ENCODE peak calls at places on chromosomes 1 and 21, in eight cellular contexts. G is progenitor cell of endocrine pancreas, M is thoracic aorta, B is transverse colon, Z is WTC11, Y is right lobe of liver, O is tibial artery, I is tibial nerve. D is an unnamed sample.

GRCh38 chr1:221832151-221832550 is 90.3 kb upstream of the DUSP10 start:
- DNase-seq in G (no peak), M (no peak), B (no peak), Z (no peak), Y (no peak), O (no peak), I (no peak), D (no peak)

GRCh38 chr1:172885976-172886375 is 164.8 kb downstream of the TNFSF18 start:
- DNase-seq in G (no peak), M (no peak), B (no peak), Z (no peak), Y (no peak), O (no peak), I (no peak), D (no peak)

GRCh38 chr1:51973587-51974474 is 16.7 kb downstream of the RAB3B start:
- DNase-seq in G (no peak), M (no peak), B (no peak), Z (no peak), Y (no peak), O (no peak), I (no peak), D (no peak)

GRCh38 chr1:109427171-109427467 is 871 bp upstream of the PSMA5 start:
- DNase-seq in G (no peak), M (no peak), B (no peak), Z (no peak), Y (no peak), O (no peak), I (no peak), D (no peak)

GRCh38 chr1:88946845-88947244 is 45.6 kb downstream of the KYAT3 start:
- DNase-seq in G (no peak), M (no peak), B (no peak), Z (no peak), Y (no peak), O (no peak), I (no peak), D (no peak)

GRCh38 chr1:69499203-69499803 is 68.4 kb upstream of the LRRC7 start:
- DNase-seq in G (no peak), M (no peak), B (no peak), Z (no peak), Y (no peak), O (no peak), I (no peak), D (no peak)

GRCh38 chr1:66788231-66788939 is 12.7 kb downstream of the INSL5 start:
- DNase-seq in G (no peak), M (no peak), B (no peak), Z (no peak), Y (no peak), O (no peak), I (no peak), D (no peak)

GRCh38 chr1:195462646-195463045 is 1145.6 kb downstream of the KCNT2 start:
- DNase-seq in G (no peak), M (no peak), B (no peak), Z (no peak), Y (no peak), O (no peak), I (no peak), D (no peak)

DNA sequence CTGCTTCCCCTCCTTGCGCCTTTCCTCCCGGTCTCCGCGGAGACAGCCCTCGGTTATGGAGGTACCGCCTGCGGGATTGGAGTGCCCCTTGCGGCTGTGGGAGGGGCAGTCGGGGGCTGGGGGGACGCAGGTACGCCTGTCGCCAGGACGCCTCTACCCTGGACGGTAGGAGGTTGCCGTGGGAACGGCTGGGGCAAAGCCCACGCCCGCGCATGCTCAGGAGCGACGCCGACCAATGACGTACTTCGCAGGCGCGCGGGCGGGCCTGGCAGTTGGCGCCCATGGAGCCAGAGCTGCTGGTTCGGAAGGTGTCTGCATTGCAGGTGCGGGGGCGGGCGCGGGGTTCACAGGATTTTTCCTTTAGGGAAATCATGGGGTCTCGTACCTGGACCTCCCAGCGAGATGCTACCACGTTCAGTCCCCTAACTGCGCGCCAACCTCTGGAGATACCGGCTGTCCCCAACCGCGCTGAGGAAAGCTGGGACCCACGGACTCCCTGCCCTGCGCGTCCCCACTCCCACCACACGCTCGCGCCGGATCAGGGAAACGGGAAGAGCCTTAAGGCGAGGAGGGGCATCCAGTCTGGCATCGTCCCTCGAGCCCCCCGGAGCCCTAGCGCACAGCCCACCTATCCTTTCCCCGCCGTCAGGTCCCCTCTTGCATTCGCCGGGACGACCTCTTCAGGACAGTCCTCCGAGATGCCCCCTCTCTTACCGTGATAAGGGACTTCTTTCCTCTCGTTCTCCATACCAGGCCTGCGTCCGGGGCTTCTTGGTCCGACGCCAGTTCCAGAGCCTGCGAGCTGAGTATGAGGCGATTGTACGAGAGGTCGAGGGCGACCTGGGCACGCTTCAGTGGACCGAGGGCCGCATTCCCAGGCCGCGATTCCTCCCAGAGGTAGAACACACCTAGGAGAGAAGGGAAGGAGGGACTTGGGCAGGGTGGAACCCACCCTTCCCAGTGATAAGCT is at the start of gene IQCC:
- DNase-seq in G (peak), M (peak), B (peak), Z (peak), Y (peak), O (peak), I (peak), D (peak)
- TF ChIP-seq CTCF in G (peak), M (no peak), B (no peak), Z (no peak), Y (no peak), O (no peak), I (no peak), D (peak)

GRCh38 chr1:1507305-1507704 is 4.7 kb upstream of the ATAD3A start:
- DNase-seq in G (no peak), M (no peak), B (no peak), Z (no peak), Y (no peak), O (no peak), I (no peak), D (no peak)

GRCh38 chr1:1511533-1512285 is at the start of gene ATAD3A:
- DNase-seq in G (peak), M (peak), B (peak), Z (peak), Y (peak), O (peak), I (peak), D (peak)

DNA sequence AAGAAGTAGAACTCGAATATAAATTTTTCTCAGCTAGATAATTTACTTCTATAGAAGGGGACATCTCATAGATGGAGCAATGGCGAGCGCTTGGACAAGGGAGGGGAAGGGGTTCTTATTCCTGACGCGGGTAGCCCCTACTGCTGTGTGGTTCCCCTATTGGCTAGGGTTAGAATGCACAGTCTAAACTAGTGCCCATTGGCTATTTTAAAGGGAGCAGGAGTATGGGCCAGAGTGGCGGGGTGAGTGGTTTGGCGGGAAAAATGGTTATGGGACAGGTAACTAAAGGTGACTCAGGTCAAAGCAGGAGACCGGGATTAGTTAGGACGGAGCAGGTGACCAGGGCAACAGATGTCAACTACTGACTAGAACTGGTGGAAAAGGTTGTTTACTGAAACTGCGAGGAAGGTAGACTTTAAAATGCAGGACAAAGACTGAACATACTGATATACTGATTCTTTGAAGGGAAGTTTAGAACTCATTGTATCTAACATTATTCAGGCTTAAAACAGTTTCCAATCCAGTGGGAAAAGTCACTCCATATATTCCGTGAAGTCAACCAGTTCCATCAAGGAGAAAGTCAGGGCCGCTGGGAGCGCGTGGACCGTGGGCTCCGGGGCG is 940 bp upstream of the ATAD3A start:
- DNase-seq in G (no peak), M (no peak), B (no peak), Z (peak), Y (no peak), O (no peak), I (no peak), D (no peak)
- TF ChIP-seq CTCF in G (peak), M (no peak), B (no peak), Z (no peak), Y (no peak), O (no peak), I (no peak), D (no peak)

DNA sequence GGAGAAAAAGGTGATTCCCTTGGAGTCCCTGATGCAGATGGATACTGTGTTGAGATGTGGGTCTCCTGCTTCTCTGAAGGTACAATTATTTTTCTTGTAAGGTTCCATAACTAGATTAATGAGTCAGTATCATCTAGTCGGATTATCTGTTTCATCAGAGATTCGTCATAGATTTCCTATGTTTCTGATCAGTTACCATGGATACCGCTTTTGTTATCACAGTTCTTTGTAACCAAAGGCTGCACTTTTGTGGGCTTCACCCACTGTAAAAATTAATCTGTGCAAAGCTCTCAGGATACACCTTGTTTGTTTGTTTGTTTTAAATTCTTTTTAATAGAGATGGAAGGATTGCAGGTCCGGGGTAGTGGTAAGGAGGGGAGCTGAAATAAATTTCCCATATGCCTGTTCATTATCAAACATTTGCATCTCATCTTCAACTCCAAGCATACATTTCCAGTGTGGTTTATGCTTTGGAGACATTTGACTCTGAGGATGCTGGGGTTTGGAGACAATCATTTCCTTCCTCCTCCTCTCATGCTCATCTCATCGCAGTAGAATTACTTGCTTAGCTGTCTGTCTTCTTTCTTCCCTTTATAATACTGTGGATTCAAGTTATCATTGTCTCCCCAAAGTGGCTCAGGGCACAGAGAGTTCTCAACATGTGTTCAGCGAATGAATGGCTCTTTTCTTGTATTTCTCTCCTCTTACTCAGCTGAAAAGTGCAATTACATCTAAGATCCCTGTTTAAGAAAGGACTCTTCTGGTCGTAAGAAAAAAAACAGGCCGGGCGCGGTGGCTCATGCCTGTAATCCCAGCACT is 33.2 kb upstream of the DNAJC11 start:
- DNase-seq in G (no peak), M (no peak), B (no peak), Z (no peak), Y (no peak), O (no peak), I (no peak), D (no peak)
- TF ChIP-seq CTCF in G (no peak), M (no peak), B (no peak), Z (no peak), Y (no peak), O (no peak), I (no peak), D (no peak)

GRCh38 chr21:32281531-32281930 is 2.7 kb upstream of the MIS18A start:
- DNase-seq in G (no peak), M (no peak), B (no peak), Z (no peak), Y (no peak), O (no peak), I (no peak), D (no peak)

GRCh38 chr21:32279377-32279680 is 480 bp upstream of the MIS18A start:
- DNase-seq in G (no peak), M (no peak), B (no peak), Z (no peak), Y (no peak), O (no peak), I (no peak), D (no peak)

GRCh38 chr21:32278068-32278467 is 781 bp downstream of the MIS18A start:
- DNase-seq in G (no peak), M (no peak), B (no peak), Z (no peak), Y (no peak), O (no peak), I (no peak), D (no peak)

GRCh38 chr21:32276671-32277070 is 2.2 kb downstream of the MIS18A start:
- DNase-seq in G (no peak), M (no peak), B (no peak), Z (no peak), Y (no peak), O (no peak), I (no peak), D (no peak)

GRCh38 chr21:32278518-32279376 is at the start of gene MIS18A:
- DNase-seq in G (peak), M (peak), B (peak), Z (peak), Y (peak), O (peak), I (peak), D (peak)
- TF ChIP-seq CTCF in G (peak), M (no peak), B (no peak), Z (no peak), Y (no peak), O (no peak), I (no peak), D (no peak)